ENCODE peak calls at places on chromosomes 16 and 17, in eight cellular contexts. S is DMS 273 treated with DMSO at 0.1 percent for 48 hours; K is Daoy; D is left ventricle myocardium inferior; E is left ventricle myocardium superior; Y is upper lobe of right lung; B is AG09319; J is CD8-positive, alpha-beta T cell. X is an unnamed sample.

GRCh38 chr17:59506907-59507726 is 58.3 kb upstream of the DHX40 start:
- DNase-seq in D (no peak), B (no peak), J (no peak), E (no peak), Y (no peak), K (peak), S (no peak), X (no peak)

GRCh38 chr16:1345651-1346421 is 5.8 kb downstream of the TSR3 start:
- DNase-seq in E (no peak), K (no peak), B (no peak), D (no peak), J (no peak), S (no peak), Y (no peak), X (no peak)

GRCh38 chr16:9854665-9855064 is 327.6 kb downstream of the GRIN2A start:
- DNase-seq in S (no peak), Y (no peak), K (peak), B (peak), E (peak), J (no peak), D (no peak), X (no peak)

GRCh38 chr16:58119509-58119845 is 9.7 kb downstream of the CFAP20 start:
- DNase-seq in S (no peak), K (no peak), E (no peak), B (no peak), J (no peak), D (no peak), Y (no peak), X (no peak)

GRCh38 chr16:71460246-71460645 is 1.8 kb downstream of the ZNF23 start:
- DNase-seq in J (no peak), E (no peak), Y (no peak), K (peak), S (no peak), B (peak), D (no peak), X (no peak)

GRCh38 chr16:28187595-28188004 is 24.2 kb downstream of the XPO6 start:
- DNase-seq in E (no peak), J (no peak), K (no peak), Y (no peak), B (no peak), D (no peak), S (no peak), X (peak)

GRCh38 chr16:81703177-81704155 is 75.6 kb upstream of the PLCG2 start:
- DNase-seq in K (peak), Y (peak), S (no peak), D (peak), E (no peak), J (no peak), B (peak), X (no peak)

GRCh38 chr16:28108590-28109247 is 45.2 kb upstream of the GSG1L start:
- DNase-seq in D (no peak), S (no peak), J (no peak), E (no peak), B (no peak), Y (no peak), K (no peak), X (no peak)

GRCh38 chr17:65987988-65988387 is 203.9 kb downstream of the CEP112 start:
- DNase-seq in E (no peak), J (no peak), K (peak), D (no peak), Y (no peak), S (peak), B (peak), X (peak)

GRCh38 chr17:28572294-28573099 is 1.2 kb upstream of the PIGS start:
- DNase-seq in J (no peak), D (no peak), S (no peak), K (no peak), Y (no peak), E (peak), B (no peak), X (no peak)